ENCODE peak calls at places on chromosomes 4 and X, in seven cellular contexts. K is hypothalamus, Y is HT1080, G is foreskin fibroblast, M is Ammon's horn, E is heart left ventricle, Z is HCT116. C is an unnamed sample.

GRCh38 chrX:73668779-73669178 is 105.8 kb downstream of the CHIC1 start:
- DNase-seq in K (no peak), Y (no peak), G (no peak), M (no peak), E (no peak), Z (no peak), C (no peak)

GRCh38 chr4:186596346-186596745 is 41.0 kb upstream of the MTNR1A start:
- DNase-seq in K (no peak), Y (no peak), G (no peak), M (no peak), E (no peak), Z (no peak), C (no peak)

GRCh38 chr4:42248986-42249385 is 96.5 kb upstream of the BEND4 start:
- DNase-seq in K (no peak), Y (no peak), G (no peak), M (no peak), E (no peak), Z (no peak), C (no peak)

GRCh38 chr4:128981377-128981776 is 112.0 kb downstream of the SCLT1 start:
- DNase-seq in K (no peak), Y (no peak), G (no peak), M (no peak), E (no peak), Z (no peak), C (no peak)

GRCh38 chr4:2795558-2796260 is 2.8 kb downstream of the SH3BP2 start:
- DNase-seq in K (no peak), Y (no peak), G (no peak), M (no peak), E (peak), Z (no peak), C (no peak)

GRCh38 chr4:173477016-173477415 is 53.0 kb downstream of the HAND2 start:
- DNase-seq in K (no peak), Y (peak), G (no peak), M (no peak), E (no peak), Z (no peak), C (no peak)

GRCh38 chrX:141759238-141759637 is 60.7 kb upstream of the SPANXD start:
- DNase-seq in K (no peak), Y (no peak), G (no peak), M (no peak), E (no peak), Z (no peak), C (no peak)

GRCh38 chr4:124322234-124322831 is 390.2 kb downstream of the ANKRD50 start:
- DNase-seq in K (no peak), Y (peak), G (peak), M (peak), E (no peak), Z (peak), C (peak)

GRCh38 chr4:158858410-158859189 is 89.8 kb downstream of the FNIP2 start:
- DNase-seq in K (no peak), Y (peak), G (peak), M (no peak), E (no peak), Z (no peak), C (no peak)

GRCh38 chrX:10048695-10049094 is 81.5 kb downstream of the CLDN34 start:
- DNase-seq in K (no peak), Y (no peak), G (no peak), M (no peak), E (no peak), Z (no peak), C (no peak)

GRCh38 chr4:142356118-142356759 is 489.9 kb downstream of the INPP4B start:
- DNase-seq in K (no peak), Y (no peak), G (no peak), M (no peak), E (no peak), Z (no peak), C (no peak)

GRCh38 chrX:151151668-151152267 is 24.6 kb upstream of the GPR50 start:
- DNase-seq in K (no peak), Y (peak), G (peak), M (peak), E (no peak), Z (peak), C (peak)

GRCh38 chr4:165330071-165330470 is 2.6 kb downstream of the MSMO1 start:
- DNase-seq in K (no peak), Y (no peak), G (no peak), M (no peak), E (no peak), Z (no peak), C (no peak)

GRCh38 chrX:46446727-46447378 is 98.4 kb downstream of the ZNF674 start:
- DNase-seq in K (peak), Y (peak), G (peak), M (peak), E (peak), Z (peak), C (peak)

GRCh38 chr4:123671633-123672404 is 275.2 kb downstream of the SPRY1 start:
- DNase-seq in K (no peak), Y (no peak), G (no peak), M (no peak), E (no peak), Z (no peak), C (no peak)

GRCh38 chr4:141599853-141600252 is 36.5 kb upstream of the IL15 start:
- DNase-seq in K (no peak), Y (no peak), G (peak), M (no peak), E (no peak), Z (no peak), C (no peak)

GRCh38 chr4:107853444-107854325 is 29.0 kb downstream of the SGMS2 start:
- DNase-seq in K (no peak), Y (peak), G (peak), M (no peak), E (no peak), Z (peak), C (no peak)

GRCh38 chrX:2334237-2334636 is 166.5 kb downstream of the DHRSX start:
- DNase-seq in K (no peak), Y (no peak), G (no peak), M (no peak), E (no peak), Z (no peak), C (no peak)

GRCh38 chr4:54077812-54078211 is 13.4 kb upstream of the CHIC2 start:
- DNase-seq in K (no peak), Y (peak), G (peak), M (no peak), E (no peak), Z (no peak), C (no peak)

GRCh38 chrX:132204629-132205028 is 14.6 kb downstream of the RAP2C start:
- DNase-seq in K (no peak), Y (no peak), G (no peak), M (no peak), E (no peak), Z (no peak), C (no peak)

GRCh38 chr4:22962186-22962786 is 269.5 kb downstream of the GBA3 start:
- DNase-seq in K (no peak), Y (peak), G (peak), M (no peak), E (no peak), Z (no peak), C (no peak)

GRCh38 chrX:48919360-48919821 is 567 bp upstream of the PIM2 start:
- DNase-seq in K (no peak), Y (no peak), G (no peak), M (no peak), E (no peak), Z (no peak), C (no peak)

GRCh38 chrX:46576458-46576857 is 2.9 kb downstream of the CHST7 start:
- DNase-seq in K (no peak), Y (no peak), G (peak), M (no peak), E (no peak), Z (no peak), C (no peak)

GRCh38 chrX:68868316-68868715 is 39.5 kb downstream of the EFNB1 start:
- DNase-seq in K (no peak), Y (no peak), G (no peak), M (no peak), E (no peak), Z (no peak), C (no peak)

GRCh38 chrX:112734250-112734649 is 54.5 kb upstream of the LHFPL1 start:
- DNase-seq in K (no peak), Y (peak), G (no peak), M (peak), E (no peak), Z (no peak), C (no peak)

GRCh38 chrX:15107367-15107988 is 162.4 kb downstream of the ASB9 start:
- DNase-seq in K (no peak), Y (peak), G (no peak), M (no peak), E (no peak), Z (no peak), C (no peak)

GRCh38 chr4:123876640-123877039 is 480.0 kb downstream of the SPRY1 start:
- DNase-seq in K (no peak), Y (no peak), G (no peak), M (no peak), E (no peak), Z (no peak), C (no peak)

GRCh38 chr4:103032575-103032974 is 13.1 kb upstream of the SLC9B1 start:
- DNase-seq in K (no peak), Y (peak), G (peak), M (no peak), E (no peak), Z (peak), C (peak)

GRCh38 chr4:62408467-62408866 is 1208.3 kb downstream of the ADGRL3 start:
- DNase-seq in K (no peak), Y (no peak), G (no peak), M (peak), E (no peak), Z (no peak), C (no peak)

GRCh38 chr4:105451346-105451745 is 22.5 kb downstream of the PPA2 start:
- DNase-seq in K (no peak), Y (no peak), G (no peak), M (no peak), E (no peak), Z (no peak), C (no peak)

GRCh38 chr4:99405433-99406115 is 29.6 kb downstream of the ADH7 start:
- DNase-seq in K (no peak), Y (peak), G (peak), M (peak), E (no peak), Z (peak), C (peak)

GRCh38 chrX:94662665-94663064 is 988.7 kb downstream of the FAM133A start:
- DNase-seq in K (no peak), Y (no peak), G (no peak), M (no peak), E (no peak), Z (no peak), C (peak)

GRCh38 chr4:10007436-10007740 is 13.9 kb downstream of the SLC2A9 start:
- DNase-seq in K (no peak), Y (no peak), G (no peak), M (no peak), E (no peak), Z (no peak), C (no peak)

GRCh38 chrX:12567857-12568256 is 223.4 kb upstream of the PRPS2 start:
- DNase-seq in K (no peak), Y (no peak), G (peak), M (no peak), E (no peak), Z (no peak), C (peak)